ENCODE peak calls at places on chromosome 1, in four cellular contexts. L is endothelial cell, Z is esophagus muscularis mucosa, I is Calu3. X is an unnamed sample.
A peak's percentile ranks its signal among the peaks of the same experiment; 100 is the strongest.

GRCh38 chr1:63662056-63662836 is 69.0 kb downstream of the PGM1 start:
- DNase-seq in L (no peak), Z (no peak), I (peak; percentile 60), X (no peak)

GRCh38 chr1:218705911-218706893 is 361.1 kb downstream of the TGFB2 start:
- DNase-seq in L (no peak), Z (no peak), I (peak; percentile 82), X (no peak)

GRCh38 chr1:202643397-202644218 is 66.6 kb downstream of the SYT2 start:
- DNase-seq in L (no peak), Z (no peak), I (no peak), X (peak; percentile 57)

GRCh38 chr1:43446881-43447835 is 6.6 kb downstream of the HYI start:
- DNase-seq in L (no peak), Z (no peak), I (no peak), X (no peak)

GRCh38 chr1:156146006-156146748 is 7.2 kb upstream of the SEMA4A start:
- DNase-seq in L (no peak), Z (no peak), I (peak; percentile 86), X (no peak)

GRCh38 chr1:198641506-198641905 is 2.7 kb downstream of the PTPRC start:
- DNase-seq in L (no peak), Z (no peak), I (no peak), X (no peak)

GRCh38 chr1:19384113-19384512 is 72.0 kb downstream of the SLC66A1 start:
- DNase-seq in L (no peak), Z (no peak), I (no peak), X (no peak)

GRCh38 chr1:33502726-33503125 is 30.3 kb downstream of the ZSCAN20 start:
- DNase-seq in L (no peak), Z (no peak), I (no peak), X (no peak)

GRCh38 chr1:204256531-204256930 is 42.7 kb upstream of the GOLT1A start:
- DNase-seq in L (no peak), Z (no peak), I (no peak), X (no peak)

GRCh38 chr1:211731456-211732275 is 56.2 kb upstream of the NEK2 start:
- DNase-seq in L (no peak), Z (no peak), I (no peak), X (no peak)

GRCh38 chr1:47409311-47410085 is 6.6 kb upstream of the FOXE3 start:
- DNase-seq in L (no peak), Z (no peak), I (no peak), X (no peak)

GRCh38 chr1:8554956-8555534 is 237.1 kb downstream of the SLC45A1 start:
- DNase-seq in L (no peak), Z (no peak), I (no peak), X (no peak)

GRCh38 chr1:117572546-117572945 is 33.3 kb upstream of the TENT5C start:
- DNase-seq in L (no peak), Z (no peak), I (no peak), X (no peak)

GRCh38 chr1:154725841-154726240 is 117.9 kb upstream of the ADAR start:
- DNase-seq in L (no peak), Z (no peak), I (no peak), X (no peak)

GRCh38 chr1:180231506-180232420 is 1.7 kb downstream of the LHX4 start:
- DNase-seq in L (no peak), Z (no peak), I (peak; percentile 64), X (peak; percentile 41)

GRCh38 chr1:39689214-39689613 is 2.0 kb downstream of the HPCAL4 start:
- DNase-seq in L (no peak), Z (no peak), I (no peak), X (no peak)

GRCh38 chr1:58922302-58923089 is 138.6 kb upstream of the JUN start:
- DNase-seq in L (no peak), Z (peak; percentile 92), I (peak; percentile 22), X (no peak)

GRCh38 chr1:151048645-151049032 is 1.1 kb downstream of the C1orf56 start:
- DNase-seq in L (no peak), Z (no peak), I (no peak), X (no peak)

GRCh38 chr1:177256153-177256814 is 85.5 kb downstream of the BRINP2 start:
- DNase-seq in L (peak; percentile 75), Z (no peak), I (peak; percentile 92), X (peak; percentile 65)

GRCh38 chr1:162373072-162373427 is 3.6 kb downstream of the SPATA46 start:
- DNase-seq in L (no peak), Z (no peak), I (no peak), X (no peak)

GRCh38 chr1:150999051-150999674 is 7.5 kb downstream of the MINDY1 start:
- DNase-seq in L (no peak), Z (no peak), I (no peak), X (no peak)

GRCh38 chr1:28123461-28123961 is 35.1 kb upstream of the EYA3 start:
- DNase-seq in L (no peak), Z (no peak), I (no peak), X (no peak)

GRCh38 chr1:212554401-212554800 is 54.2 kb upstream of the ATF3 start:
- DNase-seq in L (no peak), Z (no peak), I (no peak), X (no peak)

GRCh38 chr1:68442822-68443556 is 6.8 kb downstream of the RPE65 start:
- DNase-seq in L (peak; percentile 55), Z (no peak), I (peak; percentile 67), X (peak; percentile 31)

GRCh38 chr1:233304489-233305102 is 9.1 kb upstream of the PCNX2 start:
- DNase-seq in L (no peak), Z (no peak), I (no peak), X (no peak)

GRCh38 chr1:17329610-17330009 is 21.6 kb downstream of the PADI4 start:
- DNase-seq in L (no peak), Z (no peak), I (no peak), X (no peak)

GRCh38 chr1:109959974-109960744 is 24.4 kb upstream of the AHCYL1 start:
- DNase-seq in L (no peak), Z (no peak), I (no peak), X (peak; percentile 30)

GRCh38 chr1:221045842-221046831 is 166.9 kb downstream of the HLX start:
- DNase-seq in L (no peak), Z (no peak), I (no peak), X (no peak)

GRCh38 chr1:247189981-247190798 is 18.4 kb upstream of the ZNF124 start:
- DNase-seq in L (no peak), Z (no peak), I (no peak), X (no peak)